ENCODE peak calls at places on chromosomes 1 and 21, in six cellular contexts. One of them, this sample, is unnamed.

GRCh38 chr1:168609133-168609715 is 32.8 kb downstream of the XCL1 start:
- DNase-seq in A549: no peak
- DNase-seq in uterus: peak
- DNase-seq in pancreas: no peak
- DNase-seq in ovary: peak
- DNase-seq in mammary epithelial cell: no peak
- DNase-seq in this sample: no peak

GRCh38 chr1:169491845-169492281 is 6.1 kb upstream of the SLC19A2 start:
- DNase-seq in mammary epithelial cell: peak
- DNase-seq in A549: no peak
- DNase-seq in uterus: no peak
- DNase-seq in pancreas: no peak
- DNase-seq in ovary: no peak
- DNase-seq in this sample: no peak

GRCh38 chr1:56424744-56425493 is 154.4 kb downstream of the PLPP3 start:
- DNase-seq in uterus: peak
- DNase-seq in pancreas: peak
- DNase-seq in mammary epithelial cell: peak
- DNase-seq in A549: peak
- DNase-seq in ovary: no peak
- DNase-seq in this sample: peak

GRCh38 chr1:197307551-197307950 is 39.5 kb downstream of the CRB1 start:
- DNase-seq in pancreas: no peak
- DNase-seq in A549: no peak
- DNase-seq in mammary epithelial cell: no peak
- DNase-seq in ovary: no peak
- DNase-seq in uterus: no peak
- DNase-seq in this sample: no peak

GRCh38 chr1:65044411-65044810 is 78.1 kb upstream of the JAK1 start:
- DNase-seq in ovary: no peak
- DNase-seq in uterus: no peak
- DNase-seq in pancreas: no peak
- DNase-seq in mammary epithelial cell: no peak
- DNase-seq in A549: no peak
- DNase-seq in this sample: no peak

GRCh38 chr21:45324430-45325205 is 36.9 kb upstream of the POFUT2 start:
- DNase-seq in A549: peak
- DNase-seq in ovary: peak
- DNase-seq in pancreas: peak
- DNase-seq in mammary epithelial cell: no peak
- DNase-seq in uterus: no peak
- DNase-seq in this sample: no peak

GRCh38 chr1:214143015-214143775 is 137.8 kb upstream of the SMYD2 start:
- DNase-seq in ovary: no peak
- DNase-seq in pancreas: no peak
- DNase-seq in uterus: no peak
- DNase-seq in mammary epithelial cell: no peak
- DNase-seq in A549: no peak
- DNase-seq in this sample: no peak

GRCh38 chr1:77044133-77044849 is 174.9 kb downstream of the PIGK start:
- DNase-seq in A549: peak
- DNase-seq in uterus: no peak
- DNase-seq in pancreas: no peak
- DNase-seq in ovary: no peak
- DNase-seq in mammary epithelial cell: peak
- DNase-seq in this sample: no peak

GRCh38 chr1:172670791-172671190 is 11.9 kb downstream of the FASLG start:
- DNase-seq in mammary epithelial cell: no peak
- DNase-seq in uterus: no peak
- DNase-seq in A549: no peak
- DNase-seq in ovary: no peak
- DNase-seq in pancreas: no peak
- DNase-seq in this sample: no peak

GRCh38 chr1:227227761-227228160 is 90.5 kb downstream of the CDC42BPA start:
- DNase-seq in uterus: no peak
- DNase-seq in pancreas: no peak
- DNase-seq in ovary: no peak
- DNase-seq in A549: no peak
- DNase-seq in mammary epithelial cell: no peak
- DNase-seq in this sample: no peak

GRCh38 chr1:219958875-219959417 is 30.6 kb upstream of the SLC30A10 start:
- DNase-seq in ovary: no peak
- DNase-seq in uterus: no peak
- DNase-seq in A549: no peak
- DNase-seq in mammary epithelial cell: no peak
- DNase-seq in pancreas: no peak
- DNase-seq in this sample: no peak

GRCh38 chr1:159594581-159594980 is 7.0 kb downstream of the APCS start:
- DNase-seq in A549: no peak
- DNase-seq in uterus: no peak
- DNase-seq in mammary epithelial cell: no peak
- DNase-seq in pancreas: no peak
- DNase-seq in ovary: no peak
- DNase-seq in this sample: no peak

GRCh38 chr1:67832737-67833594 is at the start of gene GNG12:
- DNase-seq in ovary: peak
- DNase-seq in uterus: peak
- DNase-seq in mammary epithelial cell: peak
- DNase-seq in pancreas: peak
- DNase-seq in A549: peak
- DNase-seq in this sample: peak

GRCh38 chr1:70737125-70737524 is 310.5 kb downstream of the PTGER3 start:
- DNase-seq in A549: no peak
- DNase-seq in ovary: no peak
- DNase-seq in mammary epithelial cell: no peak
- DNase-seq in uterus: no peak
- DNase-seq in pancreas: no peak
- DNase-seq in this sample: no peak

GRCh38 chr1:167911413-167911812 is 2.5 kb downstream of the ADCY10 start:
- DNase-seq in pancreas: no peak
- DNase-seq in mammary epithelial cell: no peak
- DNase-seq in A549: no peak
- DNase-seq in ovary: no peak
- DNase-seq in uterus: no peak
- DNase-seq in this sample: no peak

GRCh38 chr1:41672641-41673313 is 188.3 kb upstream of the EDN2 start:
- DNase-seq in mammary epithelial cell: no peak
- DNase-seq in A549: no peak
- DNase-seq in pancreas: no peak
- DNase-seq in uterus: no peak
- DNase-seq in ovary: no peak
- DNase-seq in this sample: no peak

GRCh38 chr1:31859719-31860118 is 43.9 kb upstream of the SPOCD1 start:
- DNase-seq in mammary epithelial cell: no peak
- DNase-seq in ovary: no peak
- DNase-seq in pancreas: no peak
- DNase-seq in uterus: no peak
- DNase-seq in A549: no peak
- DNase-seq in this sample: no peak

GRCh38 chr21:16496594-16496993 is 766.8 kb downstream of the USP25 start:
- DNase-seq in mammary epithelial cell: no peak
- DNase-seq in pancreas: no peak
- DNase-seq in A549: no peak
- DNase-seq in uterus: no peak
- DNase-seq in ovary: no peak
- DNase-seq in this sample: no peak

GRCh38 chr1:236289492-236290131 is 7.9 kb upstream of the ERO1B start:
- DNase-seq in ovary: no peak
- DNase-seq in A549: no peak
- DNase-seq in pancreas: no peak
- DNase-seq in uterus: no peak
- DNase-seq in mammary epithelial cell: no peak
- DNase-seq in this sample: no peak

GRCh38 chr1:152878042-152878441 is at the start of gene SMCP:
- DNase-seq in uterus: no peak
- DNase-seq in mammary epithelial cell: no peak
- DNase-seq in ovary: no peak
- DNase-seq in pancreas: no peak
- DNase-seq in A549: peak
- DNase-seq in this sample: no peak
- TF ChIP-seq CTCF in uterus: no peak
- TF ChIP-seq CTCF in mammary epithelial cell: peak
- TF ChIP-seq CTCF in ovary: no peak
- TF ChIP-seq CTCF in pancreas: no peak
- TF ChIP-seq CTCF in A549: no peak
- TF ChIP-seq CTCF in this sample: no peak

DNA sequence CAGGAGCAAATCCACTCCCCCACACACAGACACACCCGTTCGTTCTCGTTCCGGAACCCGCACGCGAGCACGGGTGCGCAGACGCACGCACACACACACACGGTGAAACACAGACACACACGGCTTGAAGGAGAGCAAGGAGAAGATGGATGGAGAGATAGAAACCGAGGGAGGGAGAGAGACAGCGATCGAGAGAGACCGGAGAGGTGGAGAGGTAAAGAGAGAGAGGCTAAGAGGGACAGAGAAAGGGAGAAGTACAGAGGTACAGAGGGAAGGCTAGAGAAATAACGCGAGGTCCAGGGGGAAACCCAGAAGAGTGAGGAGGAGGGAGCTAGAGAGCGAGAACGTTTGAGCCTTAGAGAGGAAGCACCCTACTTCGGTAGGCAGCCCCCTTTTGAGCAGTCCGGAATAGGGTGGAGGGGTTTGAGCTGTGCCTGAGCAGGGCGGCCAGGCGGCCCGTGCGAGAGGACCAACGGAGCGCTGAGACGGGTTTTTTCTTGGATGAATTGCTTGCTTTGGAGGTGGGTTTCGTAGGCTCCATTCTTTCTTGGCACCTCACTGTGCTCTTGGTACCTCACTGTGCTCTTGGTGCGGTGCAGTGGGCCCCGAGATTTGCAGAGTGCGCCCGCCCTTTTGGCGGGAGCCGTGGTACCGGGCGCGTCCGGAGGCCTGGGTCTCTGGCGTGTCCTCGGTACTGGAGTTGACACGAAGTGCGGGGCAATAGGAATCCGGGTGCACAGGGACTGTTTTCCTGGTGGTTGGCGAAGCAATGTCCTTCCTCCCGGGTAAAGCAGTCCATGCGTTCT is 88.4 kb upstream of the RHOU start:
- DNase-seq in ovary: peak
- DNase-seq in A549: peak
- DNase-seq in mammary epithelial cell: peak
- DNase-seq in pancreas: peak
- DNase-seq in uterus: peak
- DNase-seq in this sample: no peak
- H3K27ac ChIP-seq in ovary: peak
- H3K27ac ChIP-seq in A549: peak
- H3K27ac ChIP-seq in mammary epithelial cell: no peak
- H3K27ac ChIP-seq in pancreas: no peak
- H3K27ac ChIP-seq in uterus: peak
- H3K27ac ChIP-seq in this sample: no peak

DNA sequence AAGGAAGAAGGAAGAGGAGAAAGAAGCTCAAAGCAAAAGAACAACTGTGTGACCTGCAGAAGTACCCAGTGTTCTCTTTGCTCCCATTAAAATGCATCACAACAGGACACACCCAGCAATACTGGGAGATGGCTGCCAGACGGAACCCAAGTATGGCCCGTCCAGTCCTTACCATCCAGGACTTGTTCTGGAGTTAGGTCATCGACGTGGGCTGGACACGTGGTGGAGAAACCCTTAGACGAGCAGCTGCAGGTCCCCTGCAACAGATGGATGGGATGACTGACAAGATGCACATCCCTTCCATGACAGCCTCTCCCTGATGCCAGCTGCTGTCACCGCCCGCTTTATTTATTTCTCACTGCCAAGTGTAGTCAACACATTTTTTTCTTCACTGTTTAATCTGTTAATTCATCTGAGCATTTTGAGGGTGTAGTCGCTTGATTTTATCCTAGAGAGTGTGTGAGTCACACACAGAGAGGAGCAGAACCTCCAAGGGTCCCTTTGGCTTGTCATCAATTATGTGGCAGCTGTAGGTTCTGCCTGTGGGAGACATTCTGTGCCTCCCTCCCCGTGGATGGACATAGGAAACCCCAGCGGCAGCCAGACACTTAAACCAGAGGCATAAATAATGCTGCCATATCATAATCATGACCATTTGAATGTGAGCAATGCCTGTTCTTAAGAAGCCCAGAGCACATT is 80.9 kb downstream of the ABCA4 start:
- DNase-seq in uterus: no peak
- DNase-seq in pancreas: no peak
- DNase-seq in A549: no peak
- DNase-seq in ovary: no peak
- DNase-seq in mammary epithelial cell: no peak
- DNase-seq in this sample: no peak
- TF ChIP-seq CTCF in uterus: no peak
- TF ChIP-seq CTCF in pancreas: peak
- TF ChIP-seq CTCF in A549: no peak
- TF ChIP-seq CTCF in ovary: no peak
- TF ChIP-seq CTCF in mammary epithelial cell: no peak
- TF ChIP-seq CTCF in this sample: no peak

DNA sequence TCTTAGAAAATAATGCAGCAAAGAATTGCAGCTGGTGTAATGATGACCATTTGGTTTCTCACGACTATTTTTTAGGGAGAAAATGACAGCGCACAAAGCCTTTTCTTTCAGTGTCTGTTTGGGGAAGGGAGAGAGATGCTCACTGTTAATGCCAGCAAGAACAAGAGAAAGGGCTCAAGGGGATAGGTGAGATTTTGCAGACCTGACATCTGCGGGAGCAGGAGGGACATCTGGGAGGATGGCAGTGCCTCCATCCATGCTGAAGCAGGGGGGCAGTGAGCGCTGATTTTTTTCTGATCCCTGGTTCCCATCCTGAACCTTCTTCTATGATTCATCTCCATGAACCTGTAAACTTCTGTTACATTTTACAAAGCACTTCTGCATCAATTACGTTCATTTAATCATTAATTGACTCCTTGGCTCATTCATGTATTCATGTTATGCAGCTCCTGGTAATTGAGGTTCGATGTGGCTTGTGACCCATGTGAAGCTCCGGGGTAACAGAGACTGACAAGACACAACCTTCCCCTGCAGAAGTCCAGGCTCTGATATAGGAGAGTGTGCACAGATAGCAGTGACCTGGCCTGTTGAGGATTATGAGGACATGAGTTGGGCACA is 595.3 kb downstream of the PTPRU start:
- DNase-seq in uterus: no peak
- DNase-seq in A549: no peak
- DNase-seq in mammary epithelial cell: no peak
- DNase-seq in pancreas: no peak
- DNase-seq in ovary: no peak
- DNase-seq in this sample: no peak
- H3K27ac ChIP-seq in uterus: no peak
- H3K27ac ChIP-seq in A549: no peak
- H3K27ac ChIP-seq in mammary epithelial cell: no peak
- H3K27ac ChIP-seq in pancreas: no peak
- H3K27ac ChIP-seq in ovary: no peak
- H3K27ac ChIP-seq in this sample: no peak

This sample was measured in lung.